ENCODE peak calls at places on chromosomes 6 and 20, in four cellular contexts. L, C, E and U are unnamed samples.

GRCh38 chr20:25044660-25045342 is 13.1 kb downstream of the ACSS1 start:
- DNase-seq in C (no peak), E (no peak), L (no peak), U (no peak)

GRCh38 chr6:141077355-141078333 is 1055.1 kb upstream of the GJE1 start:
- DNase-seq in C (peak; percentile 80), E (no peak), L (no peak), U (peak; percentile 1)

GRCh38 chr6:156735751-156736150 is 41.4 kb upstream of the ARID1B start:
- DNase-seq in C (no peak), L (no peak), E (no peak), U (no peak)

GRCh38 chr6:106858653-106859092 is 115.9 kb downstream of the CD24 start:
- DNase-seq in C (no peak), E (no peak), L (peak; percentile 42), U (no peak)

GRCh38 chr20:50731930-50732690 is 730 bp downstream of the PARD6B start:
- DNase-seq in E (no peak), L (peak; percentile 45), C (peak; percentile 60), U (peak; percentile 58)

GRCh38 chr6:69816569-69816968 is 19.8 kb upstream of the LMBRD1 start:
- DNase-seq in C (no peak), L (no peak), E (no peak), U (no peak)

GRCh38 chr6:62283828-62284411 is 2.1 kb downstream of the KHDRBS2 start:
- DNase-seq in E (no peak), L (no peak), C (peak; percentile 50), U (peak; percentile 20)

GRCh38 chr20:44884907-44885391 is 556 bp upstream of the YWHAB start:
- DNase-seq in L (no peak), E (no peak), C (no peak), U (no peak)

GRCh38 chr6:147699637-147700036 is 191.1 kb downstream of the SAMD5 start:
- DNase-seq in L (no peak), E (no peak), C (no peak), U (peak; percentile 3)

GRCh38 chr20:43914697-43915208 is at the start of gene TOX2:
- DNase-seq in L (peak; percentile 75), E (no peak), C (no peak), U (peak; percentile 21)

GRCh38 chr6:121335111-121336008 is 1.1 kb upstream of the TBC1D32 start:
- DNase-seq in L (peak; percentile 12), E (no peak), C (no peak), U (no peak)

GRCh38 chr20:1569417-1569861 is 11.9 kb upstream of the SIRPD start:
- DNase-seq in C (peak; percentile 18), E (no peak), L (peak; percentile 25), U (peak; percentile 77)

GRCh38 chr20:51221791-51222408 is 199.0 kb upstream of the KCNG1 start:
- DNase-seq in L (no peak), C (no peak), E (no peak), U (no peak)

GRCh38 chr6:15417811-15418210 is 171.9 kb downstream of the JARID2 start:
- DNase-seq in E (no peak), C (no peak), L (no peak), U (no peak)

GRCh38 chr6:157690441-157691210 is 132.4 kb upstream of the SNX9 start:
- DNase-seq in C (no peak), L (no peak), E (no peak), U (no peak)

GRCh38 chr20:24746351-24746685 is 202.8 kb upstream of the CST7 start:
- DNase-seq in C (no peak), E (no peak), L (no peak), U (peak; percentile 90)

GRCh38 chr6:27141013-27141412 is 106.5 kb upstream of the PRSS16 start:
- DNase-seq in C (no peak), L (no peak), E (no peak), U (no peak)

GRCh38 chr6:140101367-140101766 is 726.9 kb upstream of the CITED2 start:
- DNase-seq in L (no peak), E (no peak), C (no peak), U (no peak)

GRCh38 chr20:24633026-24633425 is 163.6 kb downstream of the SYNDIG1 start:
- DNase-seq in E (no peak), C (no peak), L (no peak), U (no peak)

GRCh38 chr6:144264270-144265060 is 20.7 kb upstream of the UTRN start:
- DNase-seq in C (peak; percentile 87), L (no peak), E (no peak), U (peak; percentile 64)

GRCh38 chr20:13788167-13788834 is 3.5 kb downstream of the NDUFAF5 start:
- DNase-seq in L (peak; percentile 34), E (peak; percentile 21), C (peak; percentile 88), U (peak; percentile 83)

GRCh38 chr6:82687855-82688254 is 324.2 kb downstream of the TPBG start:
- DNase-seq in E (no peak), L (no peak), C (no peak), U (no peak)

GRCh38 chr20:44253528-44253927 is 6.4 kb downstream of the GDAP1L1 start:
- DNase-seq in L (no peak), C (peak; percentile 69), E (no peak), U (peak; percentile 23)

GRCh38 chr20:51327251-51327841 is 215.2 kb downstream of the NFATC2 start:
- DNase-seq in L (no peak), E (no peak), C (no peak), U (no peak)

GRCh38 chr20:25020901-25021301 is 28.4 kb upstream of the APMAP start:
- DNase-seq in L (no peak), C (no peak), E (no peak), U (no peak)

GRCh38 chr6:35833534-35833933 is 28.4 kb downstream of the LHFPL5 start:
- DNase-seq in E (no peak), L (peak; percentile 29), C (peak; percentile 24), U (no peak)

GRCh38 chr6:37483917-37484785 is 15.5 kb downstream of the CCDC167 start:
- DNase-seq in E (no peak), L (peak; percentile 87), C (peak; percentile 18), U (peak; percentile 26)

GRCh38 chr6:120198033-120198432 is 848.5 kb upstream of the MAN1A1 start:
- DNase-seq in L (no peak), C (peak; percentile 59), E (no peak), U (no peak)

GRCh38 chr6:28335564-28336283 is at the start of gene ZSCAN31:
- DNase-seq in E (peak; percentile 73), L (peak; percentile 97), C (peak; percentile 99), U (peak; percentile 94)

DNA sequence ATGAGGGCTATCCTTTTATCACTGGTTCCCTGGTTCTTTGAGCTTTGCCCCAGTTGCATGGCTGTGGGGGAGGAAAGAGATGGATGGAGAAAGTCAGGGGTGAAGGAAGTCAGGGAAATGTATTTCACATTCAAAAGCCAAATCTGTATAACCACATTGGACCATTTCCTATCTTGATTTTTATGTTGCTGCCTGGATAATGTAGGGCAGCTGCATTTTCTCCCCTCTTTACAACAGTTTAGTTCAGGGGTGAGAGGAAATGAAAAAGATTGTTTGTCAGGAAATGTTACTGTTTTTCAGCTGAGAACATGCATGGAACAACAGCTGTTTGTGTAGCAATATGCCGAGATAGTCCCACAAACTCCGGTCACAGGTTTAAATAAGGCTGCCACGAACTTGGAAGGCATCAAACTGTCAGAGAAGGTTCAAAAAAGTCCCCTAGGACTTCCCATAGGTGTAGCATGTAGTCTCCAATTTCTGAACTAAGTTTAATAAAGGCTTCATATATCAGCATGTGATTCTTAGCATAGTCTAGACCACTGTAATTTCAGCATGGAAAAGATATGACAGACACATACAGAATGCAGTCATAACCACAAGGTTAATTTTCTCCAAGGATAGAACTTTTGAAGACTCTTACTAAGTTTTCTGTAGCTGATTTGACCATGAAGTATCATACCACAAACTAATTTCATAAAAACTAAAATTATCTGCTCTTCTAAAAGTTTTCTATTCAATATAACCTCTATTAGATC is 82.1 kb upstream of the COL21A1 start:
- DNase-seq in C (no peak), E (no peak), L (no peak), U (no peak)
- TF ChIP-seq SMC3 in C (no peak), E (no peak), L (no peak), U (no peak)

GRCh38 chr20:5731753-5732366 is 18.3 kb upstream of the SHLD1 start:
- DNase-seq in L (no peak), C (no peak), E (no peak), U (no peak)

GRCh38 chr20:5730131-5730530 is 20.1 kb upstream of the SHLD1 start:
- DNase-seq in L (no peak), E (no peak), C (no peak), U (no peak)

GRCh38 chr20:5734559-5735137 is 15.6 kb upstream of the SHLD1 start:
- DNase-seq in C (no peak), L (no peak), E (no peak), U (no peak)

GRCh38 chr20:5727018-5727515 is 23.1 kb upstream of the SHLD1 start:
- DNase-seq in L (no peak), E (no peak), C (no peak), U (no peak)

GRCh38 chr20:5729348-5729747 is 20.9 kb upstream of the SHLD1 start:
- DNase-seq in L (no peak), E (no peak), C (no peak), U (no peak)
- TF ChIP-seq BHLHE40 in L (no peak), E (no peak), C (no peak), U (no peak)

GRCh38 chr20:62693523-62693922 is 15.1 kb upstream of the NTSR1 start:
- DNase-seq in E (no peak), L (no peak), C (no peak), U (no peak)

GRCh38 chr20:62691485-62691884 is 17.2 kb upstream of the NTSR1 start:
- DNase-seq in E (no peak), C (no peak), L (no peak), U (no peak)

GRCh38 chr20:62694106-62694505 is 14.5 kb upstream of the NTSR1 start:
- DNase-seq in L (no peak), C (no peak), E (no peak), U (no peak)

GRCh38 chr20:62689861-62690644 is 18.6 kb upstream of the NTSR1 start:
- DNase-seq in C (no peak), E (no peak), L (no peak), U (no peak)

GRCh38 chr20:62692176-62692575 is 16.5 kb upstream of the NTSR1 start:
- DNase-seq in C (no peak), E (no peak), L (no peak), U (no peak)
- TF ChIP-seq CHD4 in C (no peak), E (no peak), L (no peak), U (no peak)

GRCh38 chr20:34710568-34710839 is 6.4 kb downstream of the TP53INP2 start:
- DNase-seq in C (no peak), L (no peak), E (no peak), U (no peak)

GRCh38 chr20:34713194-34713943 is 9.2 kb downstream of the TP53INP2 start:
- DNase-seq in E (peak; percentile 57), L (peak; percentile 92), C (peak; percentile 91), U (peak; percentile 76)

GRCh38 chr20:34712525-34713192 is 8.5 kb downstream of the TP53INP2 start:
- DNase-seq in E (no peak), L (no peak), C (peak; percentile 92), U (no peak)

GRCh38 chr20:34710861-34711574 is 6.9 kb downstream of the TP53INP2 start:
- DNase-seq in E (no peak), L (no peak), C (no peak), U (no peak)

DNA sequence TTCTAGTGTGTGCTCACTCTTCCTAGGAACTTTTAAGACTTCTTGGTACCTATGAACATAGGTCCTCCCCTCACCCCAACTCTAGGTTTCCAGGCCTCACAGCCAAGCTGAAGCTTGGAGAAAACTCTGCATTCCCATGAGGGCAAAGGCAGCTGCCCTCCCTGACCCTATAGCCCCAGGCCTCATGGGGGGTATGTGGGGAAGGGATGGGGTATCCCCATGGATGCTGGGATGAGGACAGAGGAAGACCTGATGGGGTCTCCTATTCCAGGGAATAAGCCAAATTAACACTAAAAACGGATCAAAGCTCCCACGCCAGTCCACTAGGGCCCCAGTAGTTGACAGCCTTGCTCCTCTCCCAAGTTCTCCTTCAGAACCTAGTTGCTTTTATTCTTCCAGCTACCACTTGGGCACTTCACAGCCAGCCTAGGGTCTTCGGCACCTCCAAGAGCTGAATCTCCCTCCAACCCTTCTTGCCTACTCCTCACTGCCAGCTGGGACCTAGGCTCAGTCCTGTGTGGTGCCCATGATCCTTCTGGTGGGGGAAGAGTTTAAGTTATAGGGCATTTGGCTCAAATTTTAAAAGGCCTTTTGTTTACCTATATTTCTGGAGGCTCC is 7.8 kb downstream of the TP53INP2 start:
- DNase-seq in L (no peak), E (no peak), C (no peak), U (no peak)
- TF ChIP-seq SMC3 in L (no peak), E (no peak), C (no peak), U (no peak)